ENCODE peak calls at places on chromosomes 12 and 14, in five cellular contexts. Y is SK-N-SH, F is suprapubic skin, V is K562, E is sigmoid colon. N is an unnamed sample.

GRCh38 chr12:104727866-104728449 is 230.1 kb downstream of the SLC41A2 start:
- DNase-seq in Y (no peak), F (no peak), V (no peak), E (no peak), N (no peak)

GRCh38 chr14:101889898-101890297 is 74.5 kb upstream of the DYNC1H1 start:
- DNase-seq in Y (no peak), F (no peak), V (no peak), E (no peak), N (no peak)

GRCh38 chr12:100187857-100188519 is 12.6 kb upstream of the ACTR6 start:
- DNase-seq in Y (no peak), F (no peak), V (no peak), E (no peak), N (no peak)

GRCh38 chr12:102957339-102958050 is at the start of gene ASCL1:
- DNase-seq in Y (peak; percentile 83), F (no peak), V (no peak), E (no peak), N (no peak)

GRCh38 chr12:3336606-3337311 is 154.2 kb upstream of the PRMT8 start:
- DNase-seq in Y (peak; percentile 50), F (no peak), V (no peak), E (peak; percentile 79), N (no peak)

GRCh38 chr12:64522807-64523206 is 70.9 kb downstream of the TBK1 start:
- DNase-seq in Y (no peak), F (no peak), V (no peak), E (no peak), N (no peak)

GRCh38 chr14:56124296-56124695 is 6.1 kb downstream of the PELI2 start:
- DNase-seq in Y (no peak), F (no peak), V (no peak), E (no peak), N (no peak)

GRCh38 chr14:77485256-77485655 is 13.4 kb downstream of the ISM2 start:
- DNase-seq in Y (peak; percentile 32), F (no peak), V (no peak), E (no peak), N (no peak)

DNA sequence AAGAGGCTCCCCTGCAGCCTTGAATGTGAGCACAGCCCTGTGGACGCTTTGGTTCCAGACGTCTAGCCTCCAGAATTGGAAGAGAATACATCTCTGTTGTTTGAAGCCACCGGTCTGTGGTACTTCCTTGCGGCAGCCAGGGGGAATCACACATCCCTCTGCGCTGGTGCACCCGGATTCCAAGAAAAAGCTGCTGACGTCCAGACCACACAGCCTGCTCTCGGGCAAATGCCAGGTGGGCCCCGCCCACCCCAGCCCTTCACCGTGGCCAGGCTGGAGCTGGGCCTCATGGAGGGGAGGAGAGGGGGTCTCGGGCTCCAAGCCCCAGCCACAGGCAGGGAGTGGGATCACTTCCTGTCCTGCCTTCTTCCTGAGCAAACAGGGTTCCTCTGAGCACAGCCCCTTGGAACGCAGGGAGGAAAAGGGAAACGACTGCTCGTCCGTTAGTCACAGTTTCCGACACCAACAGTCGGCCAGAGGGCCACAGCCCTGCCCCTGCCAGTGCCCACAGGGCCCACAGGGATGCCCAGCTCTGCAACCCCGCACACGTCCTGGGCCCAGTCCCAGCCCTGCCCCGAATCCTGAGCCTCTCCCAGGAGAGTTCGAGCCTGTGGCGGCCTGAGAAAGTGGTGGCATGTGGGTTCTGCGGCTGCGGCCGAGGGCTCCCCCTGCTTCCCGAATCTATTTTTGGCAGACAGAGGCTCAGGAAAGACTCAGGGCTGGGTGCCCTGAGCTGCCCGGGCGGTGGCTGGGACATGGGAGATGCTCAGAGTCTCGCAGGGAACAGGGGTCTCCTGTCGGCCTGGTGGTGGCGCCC is 85.3 kb downstream of the RFLNA start:
- DNase-seq in Y (no peak), F (no peak), V (no peak), E (peak; percentile 94), N (peak; percentile 86)
- TF ChIP-seq POLR2AphosphoS5 in Y (peak; percentile 46), F (peak; percentile 35), V (no peak), E (peak; percentile 44), N (peak; percentile 83)

GRCh38 chr12:115398311-115398781 is 714.4 kb upstream of the TBX3 start:
- DNase-seq in Y (peak; percentile 16), F (no peak), V (no peak), E (no peak), N (no peak)
- TF ChIP-seq EP300 in Y (no peak), F (no peak), V (no peak), E (no peak), N (no peak)

GRCh38 chr12:42744539-42745156 is 155.1 kb upstream of the PRICKLE1 start:
- DNase-seq in Y (no peak), F (no peak), V (no peak), E (no peak), N (no peak)
- TF ChIP-seq POLR2AphosphoS5 in Y (no peak), F (peak; percentile 81), V (no peak), E (no peak), N (no peak)

GRCh38 chr14:89369656-89370055 is 47.4 kb downstream of the FOXN3 start:
- DNase-seq in Y (no peak), F (no peak), V (no peak), E (no peak), N (no peak)

GRCh38 chr14:89368490-89369477 is 48.2 kb downstream of the FOXN3 start:
- DNase-seq in Y (no peak), F (no peak), V (no peak), E (no peak), N (peak; percentile 60)

GRCh38 chr14:89365071-89365801 is 51.8 kb downstream of the FOXN3 start:
- DNase-seq in Y (no peak), F (no peak), V (no peak), E (no peak), N (peak; percentile 59)

GRCh38 chr14:89366580-89367448 is 50.2 kb downstream of the FOXN3 start:
- DNase-seq in Y (no peak), F (no peak), V (no peak), E (no peak), N (peak; percentile 50)

DNA sequence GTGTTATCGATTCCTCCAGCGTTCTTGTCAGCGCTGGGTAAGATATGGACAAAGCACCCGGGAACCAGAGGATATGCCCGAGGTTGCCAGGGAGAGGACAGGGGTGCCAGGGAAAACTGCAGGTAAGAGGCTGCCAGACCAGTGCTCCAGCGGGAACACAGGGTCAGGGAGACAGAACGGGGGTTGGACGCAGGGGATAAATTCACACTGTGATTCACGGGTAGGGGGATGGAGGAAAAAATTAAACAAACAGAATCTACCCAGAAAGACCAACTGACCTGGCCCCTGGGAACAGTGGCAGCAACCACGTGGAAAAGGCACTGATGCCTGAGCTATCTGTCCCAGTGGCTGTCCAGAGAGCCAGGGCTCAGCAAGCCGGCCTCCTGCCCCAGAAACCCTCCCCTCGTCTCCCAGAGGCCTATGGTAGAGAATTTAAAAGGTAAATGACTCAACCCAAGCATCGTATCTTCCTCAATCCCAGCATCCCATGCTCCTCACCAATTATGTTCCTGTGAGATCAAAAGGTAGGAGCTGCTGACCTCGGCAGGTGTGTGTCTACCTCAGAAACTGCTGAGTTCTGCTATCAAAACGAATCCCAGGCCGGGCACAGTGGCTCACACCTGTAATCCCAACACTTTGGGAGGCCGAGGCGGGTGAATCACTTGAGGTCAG is 49.4 kb downstream of the FOXN3 start:
- DNase-seq in Y (no peak), F (no peak), V (no peak), E (no peak), N (no peak)
- TF ChIP-seq EP300 in Y (no peak), F (no peak), V (no peak), E (no peak), N (no peak)

GRCh38 chr12:89354630-89354931 is 2.3 kb upstream of the DUSP6 start:
- DNase-seq in Y (no peak), F (no peak), V (no peak), E (no peak), N (no peak)
- TF ChIP-seq POLR2AphosphoS5 in Y (no peak), F (no peak), V (no peak), E (no peak), N (no peak)

DNA sequence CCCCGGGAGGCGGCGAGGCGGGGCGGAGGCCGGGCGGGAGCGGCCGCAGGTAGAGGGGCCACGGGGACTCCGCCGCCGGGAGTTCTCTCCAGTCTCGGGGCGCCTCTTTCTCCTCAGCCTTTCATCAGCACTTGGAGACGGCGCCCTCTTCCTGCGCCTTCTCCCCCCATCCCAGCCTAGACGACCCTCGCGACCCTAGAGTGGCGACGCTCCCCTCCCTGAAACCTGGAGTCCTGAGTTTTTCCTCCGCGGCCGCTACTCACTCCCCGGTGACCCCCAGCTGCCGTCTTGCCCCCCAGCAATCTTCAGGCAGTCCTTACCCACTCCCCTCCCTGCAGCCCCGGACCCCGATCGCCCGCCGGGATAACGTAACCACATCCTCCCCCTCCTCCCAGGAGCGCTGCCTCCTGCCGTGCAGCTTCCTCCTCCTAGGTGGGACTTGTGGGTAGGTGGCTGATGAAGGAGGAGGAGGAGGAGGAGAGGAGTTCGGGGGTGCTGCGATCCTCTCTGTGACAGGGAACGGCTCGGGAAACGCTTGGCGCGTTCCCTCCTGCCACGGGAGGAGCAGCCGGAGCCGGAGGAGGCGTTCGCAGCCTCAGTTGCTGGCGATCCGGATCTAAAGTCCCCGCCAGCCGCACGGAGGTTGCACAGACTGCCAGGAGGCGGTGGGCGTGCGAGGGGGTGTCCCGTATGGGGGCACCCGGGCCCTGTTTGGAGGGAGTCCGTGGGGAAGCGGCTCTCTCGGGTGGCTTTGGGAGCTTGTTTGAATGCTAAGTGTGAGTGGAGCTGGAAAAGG is 889 bp downstream of the PLEKHA5 start:
- DNase-seq in Y (peak; percentile 69), F (peak; percentile 84), V (peak; percentile 52), E (peak; percentile 70), N (peak; percentile 85)
- TF ChIP-seq EP300 in Y (no peak), F (no peak), V (no peak), E (no peak), N (no peak)

GRCh38 chr14:103935102-103935501 is 6.8 kb downstream of the TDRD9 start:
- DNase-seq in Y (no peak), F (no peak), V (no peak), E (no peak), N (no peak)

GRCh38 chr14:103928011-103928890 is at the start of gene TDRD9:
- DNase-seq in Y (no peak), F (peak; percentile 67), V (no peak), E (no peak), N (no peak)

GRCh38 chr14:103930051-103930604 is 1.9 kb downstream of the TDRD9 start:
- DNase-seq in Y (no peak), F (no peak), V (no peak), E (no peak), N (no peak)

GRCh38 chr14:103932791-103933490 is 4.7 kb downstream of the TDRD9 start:
- DNase-seq in Y (no peak), F (no peak), V (no peak), E (no peak), N (no peak)

GRCh38 chr14:103931422-103931821 is 3.2 kb downstream of the TDRD9 start:
- DNase-seq in Y (no peak), F (no peak), V (no peak), E (no peak), N (no peak)
- TF ChIP-seq POLR2AphosphoS5 in Y (no peak), F (no peak), V (no peak), E (no peak), N (no peak)

DNA sequence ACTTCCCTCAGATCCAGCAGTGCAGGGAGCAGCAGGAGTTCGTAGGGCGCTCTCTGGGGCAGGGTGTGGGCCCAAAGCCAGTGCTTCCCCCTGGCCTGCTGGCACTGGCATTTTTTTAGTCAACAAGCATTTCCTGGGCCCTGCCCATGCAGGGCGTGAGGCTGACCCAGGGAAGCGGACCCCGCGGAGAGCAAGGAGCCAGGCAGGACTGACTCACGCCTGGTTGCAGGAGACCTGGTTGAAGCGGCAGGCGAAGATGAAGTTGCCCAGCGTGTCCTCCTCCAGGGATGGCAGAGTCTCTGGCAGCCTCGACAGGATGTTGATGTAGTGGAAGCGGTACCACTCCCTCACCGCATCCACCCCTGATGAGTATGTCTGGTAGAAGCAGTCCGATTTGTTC is 13.5 kb downstream of the SCNN1A start:
- DNase-seq in Y (no peak), F (no peak), V (no peak), E (no peak), N (peak; percentile 79)
- TF ChIP-seq EP300 in Y (no peak), F (no peak), V (no peak), E (no peak), N (peak; percentile 78)